ENCODE peak calls at places on chromosome 4, in four cellular contexts. H is GM23248, K is fibroblast of lung, V is HepG2. M is an unnamed sample.

GRCh38 chr4:141540643-141541042 is 95.7 kb upstream of the IL15 start:
- DNase-seq in H (peak; percentile 50), K (peak; percentile 66), V (no peak), M (no peak)

GRCh38 chr4:95869961-95870500 is 30.1 kb downstream of the PDHA2 start:
- DNase-seq in H (no peak), K (no peak), V (no peak), M (no peak)

GRCh38 chr4:74671074-74671698 is 123.1 kb downstream of the BTC start:
- DNase-seq in H (peak; percentile 86), K (peak; percentile 55), V (peak; percentile 69), M (peak; percentile 75)

GRCh38 chr4:113838421-113838820 is 76.9 kb upstream of the CAMK2D start:
- DNase-seq in H (no peak), K (no peak), V (no peak), M (no peak)

GRCh38 chr4:87839309-87839946 is 6.7 kb downstream of the MEPE start:
- DNase-seq in H (peak; percentile 71), K (peak; percentile 37), V (no peak), M (no peak)

GRCh38 chr4:169957785-169958184 is 68.4 kb downstream of the MFAP3L start:
- DNase-seq in H (peak; percentile 20), K (no peak), V (no peak), M (no peak)

GRCh38 chr4:37891221-37892159 is 606 bp downstream of the TBC1D1 start:
- DNase-seq in H (peak; percentile 25), K (peak; percentile 15), V (no peak), M (peak; percentile 45)

GRCh38 chr4:147547314-147548056 is 66.6 kb downstream of the EDNRA start:
- DNase-seq in H (peak; percentile 68), K (peak; percentile 85), V (peak; percentile 29), M (no peak)

GRCh38 chr4:71389149-71389840 is 50.5 kb downstream of the SLC4A4 start:
- DNase-seq in H (peak; percentile 28), K (peak; percentile 53), V (no peak), M (no peak)

GRCh38 chr4:168631241-168632151 is 134.6 kb downstream of the PALLD start:
- DNase-seq in H (peak; percentile 79), K (peak; percentile 82), V (no peak), M (peak; percentile 70)

GRCh38 chr4:156901871-156902270 is 69.7 kb downstream of the PDGFC start:
- DNase-seq in H (peak; percentile 65), K (no peak), V (no peak), M (no peak)

GRCh38 chr4:164977243-164978164 is at the start of gene TRIM61:
- DNase-seq in H (no peak), K (peak; percentile 27), V (no peak), M (peak; percentile 33)

GRCh38 chr4:157043131-157043530 is 32.8 kb upstream of the GLRB start:
- DNase-seq in H (peak; percentile 38), K (peak; percentile 60), V (peak; percentile 2), M (no peak)

GRCh38 chr4:135508006-135508714 is 1306.6 kb upstream of the PABPC4L start:
- DNase-seq in H (peak; percentile 2), K (peak; percentile 93), V (no peak), M (no peak)

GRCh38 chr4:82790060-82790660 is 8.4 kb downstream of the SCD5 start:
- DNase-seq in H (no peak), K (no peak), V (no peak), M (no peak)

GRCh38 chr4:91830681-91831395 is 472.9 kb upstream of the GRID2 start:
- DNase-seq in H (no peak), K (peak; percentile 13), V (no peak), M (no peak)

GRCh38 chr4:158025131-158025530 is 147.7 kb downstream of the GASK1B start:
- DNase-seq in H (peak; percentile 53), K (no peak), V (no peak), M (no peak)

GRCh38 chr4:113446019-113446418 is 315.5 kb downstream of the CAMK2D start:
- DNase-seq in H (peak; percentile 95), K (peak; percentile 97), V (peak; percentile 24), M (no peak)

GRCh38 chr4:109436504-109436903 is 2.9 kb downstream of the SEC24B start:
- DNase-seq in H (no peak), K (no peak), V (no peak), M (no peak)

GRCh38 chr4:25031077-25031606 is 396 bp upstream of the LGI2 start:
- DNase-seq in H (peak; percentile 46), K (peak; percentile 41), V (no peak), M (no peak)

GRCh38 chr4:147924604-147925412 is 192.9 kb downstream of the ARHGAP10 start:
- DNase-seq in H (peak; percentile 30), K (peak; percentile 24), V (peak; percentile 5), M (peak; percentile 42)

GRCh38 chr4:174365018-174365587 is 81.4 kb downstream of the CEP44 start:
- DNase-seq in H (peak; percentile 64), K (peak; percentile 20), V (peak; percentile 30), M (no peak)

GRCh38 chr4:126264839-126265238 is 950.1 kb downstream of the FAT4 start:
- DNase-seq in H (peak; percentile 81), K (peak; percentile 78), V (no peak), M (no peak)

GRCh38 chr4:102438873-102439614 is 62.1 kb upstream of the NFKB1 start:
- DNase-seq in H (peak; percentile 92), K (peak; percentile 79), V (peak; percentile 33), M (peak; percentile 27)

GRCh38 chr4:173252024-173252935 is 81.9 kb downstream of the HMGB2 start:
- DNase-seq in H (peak; percentile 93), K (peak; percentile 100), V (peak; percentile 22), M (peak; percentile 34)

GRCh38 chr4:129095811-129096454 is at the start of gene C4orf33:
- DNase-seq in H (peak; percentile 93), K (peak; percentile 69), V (peak; percentile 65), M (peak; percentile 84)

GRCh38 chr4:153798436-153798835 is 9.6 kb upstream of the SFRP2 start:
- DNase-seq in H (no peak), K (no peak), V (no peak), M (no peak)

GRCh38 chr4:54217642-54218486 is 11.2 kb upstream of the PDGFRA start:
- DNase-seq in H (peak; percentile 90), K (peak; percentile 70), V (peak; percentile 52), M (peak; percentile 79)

GRCh38 chr4:153347117-153347516 is 2.6 kb downstream of the MND1 start:
- DNase-seq in H (no peak), K (no peak), V (no peak), M (no peak)

GRCh38 chr4:163335384-163335783 is 3.0 kb upstream of the NPY1R start:
- DNase-seq in H (no peak), K (no peak), V (no peak), M (no peak)

DNA sequence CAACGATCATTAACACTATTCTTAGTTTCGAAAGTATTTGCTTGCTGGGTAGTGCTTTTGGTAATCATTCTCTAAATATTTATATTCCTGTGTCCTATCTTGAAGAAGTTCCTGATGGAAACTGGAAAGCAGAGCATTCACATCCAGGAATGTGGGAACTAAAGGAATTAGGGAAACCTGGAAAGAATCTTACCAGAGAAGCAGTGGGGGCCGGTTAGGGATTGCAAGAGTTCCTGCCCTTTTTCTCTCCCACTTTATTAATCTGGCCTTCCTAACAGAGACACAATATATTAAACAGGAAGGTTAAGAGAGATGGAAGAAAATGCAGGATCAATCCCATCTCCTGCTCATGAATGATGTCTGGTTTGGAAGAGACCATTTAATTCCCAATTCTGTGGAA is 52.1 kb downstream of the C4orf51 start:
- DNase-seq in H (no peak), K (no peak), V (no peak), M (no peak)
- H3K9ac ChIP-seq in H (peak overlapping the region; percentile 95), K (no peak overlapping the region), V (no peak overlapping the region), M (peak overlapping the region; percentile 8)

DNA sequence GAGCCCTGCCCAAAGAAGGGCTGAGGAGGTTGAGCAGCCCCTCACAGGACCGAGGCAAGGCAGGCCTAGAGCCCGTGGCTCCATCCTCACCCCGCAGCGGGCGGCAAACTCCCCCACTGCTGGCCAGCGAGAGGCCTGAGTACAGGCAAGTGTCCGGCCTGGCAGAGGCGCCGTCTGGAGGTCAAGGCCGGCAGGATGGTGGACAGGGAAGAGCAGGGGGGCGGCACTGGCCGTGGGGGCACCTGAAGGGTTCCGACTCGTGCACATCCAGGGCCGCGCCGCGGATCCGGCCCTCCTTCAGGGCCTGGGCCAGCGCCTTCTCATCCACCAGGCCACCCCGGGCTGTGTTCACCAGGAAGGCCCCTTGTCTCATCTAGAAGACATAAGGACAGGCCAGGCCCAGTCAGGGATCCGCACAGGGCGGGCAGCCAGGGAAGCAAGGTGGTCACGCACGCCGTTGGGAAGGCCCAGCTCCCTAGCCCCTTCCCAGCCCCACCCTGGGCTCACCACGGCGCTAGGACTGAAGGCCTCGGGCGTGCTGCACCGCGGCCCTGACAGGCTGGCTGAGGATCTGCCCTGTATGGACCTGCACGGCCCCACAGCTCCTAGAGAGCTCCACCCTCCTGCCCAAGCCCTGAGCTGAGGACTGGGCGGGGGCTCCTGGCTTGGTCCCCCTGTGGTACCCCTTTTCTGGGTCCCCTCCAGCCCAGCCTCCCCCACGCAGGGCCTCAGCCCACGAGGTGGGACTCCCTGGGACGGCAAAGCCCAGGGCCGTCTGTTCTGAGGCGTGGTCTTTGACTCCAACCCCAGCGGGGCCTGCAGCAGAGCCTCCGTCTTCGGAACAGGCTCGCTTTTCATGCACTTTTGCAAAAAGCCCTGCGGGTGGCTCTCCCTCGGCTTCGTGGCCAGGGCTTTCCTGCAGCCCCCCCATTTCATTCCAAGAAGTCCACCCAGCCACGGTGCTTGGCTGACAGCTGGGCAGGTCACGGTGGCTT is 34.5 kb downstream of the CTBP1 start:
- DNase-seq in H (no peak), K (no peak), V (no peak), M (no peak)
- H3K4me1 ChIP-seq in H (peaks cover 5% of the 10 kb centered on the region), K (peaks cover 22% of the 10 kb centered on the region), V (no peaks in the 10 kb centered on the region), M (peaks cover 11% of the 10 kb centered on the region)

DNA sequence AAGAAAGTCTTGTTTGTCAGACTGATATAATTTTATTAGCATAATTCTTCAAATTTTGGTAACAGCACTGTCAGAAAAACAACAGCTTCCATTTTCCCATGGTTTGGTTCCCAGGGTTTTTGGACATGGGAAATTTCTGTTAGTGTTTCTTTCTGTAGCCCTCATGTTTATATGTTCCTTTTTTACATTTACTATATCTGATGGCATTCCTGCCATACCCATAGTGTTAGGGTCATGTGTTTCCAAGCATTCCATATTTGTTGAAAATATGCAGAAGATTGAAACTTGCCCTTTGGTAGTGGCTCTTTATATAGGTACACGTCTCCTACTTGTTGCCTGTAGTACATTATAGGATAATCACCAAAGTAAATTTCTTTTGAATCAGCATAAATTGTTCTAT is 65.8 kb downstream of the PDLIM5 start:
- DNase-seq in H (no peak), K (no peak), V (no peak), M (no peak)
- H3K9ac ChIP-seq in H (no peak overlapping the region), K (no peak overlapping the region), V (no peak overlapping the region), M (no peak overlapping the region)

GRCh38 chr4:112282860-112283667 is 2.6 kb downstream of the TIFA start:
- DNase-seq in H (no peak), K (no peak), V (peak; percentile 73), M (no peak)
- H3K4me1 ChIP-seq in H (peaks cover 6% of the 10 kb centered on the region), K (peaks cover 2% of the 10 kb centered on the region), V (peaks cover 64% of the 10 kb centered on the region), M (no peaks in the 10 kb centered on the region)

GRCh38 chr4:104494822-104495559 is at the start of gene CXXC4:
- DNase-seq in H (peak; percentile 52), K (peak; percentile 80), V (peak; percentile 10), M (peak; percentile 67)
- H3K9ac ChIP-seq in H (no peak within 1 kb of the TSS), K (no peak within 1 kb of the TSS), V (peak within 1 kb of the TSS; percentile 26), M (peak within 1 kb of the TSS; percentile 46)

GRCh38 chr4:7813674-7814073 is 126.0 kb downstream of the AFAP1 start:
- DNase-seq in H (peak; percentile 66), K (peak; percentile 97), V (peak; percentile 24), M (no peak)
- H3K4me1 ChIP-seq in H (peaks cover 47% of the 10 kb centered on the region), K (peaks cover 2% of the 10 kb centered on the region), V (peaks cover 37% of the 10 kb centered on the region), M (no peaks in the 10 kb centered on the region)

GRCh38 chr4:42871685-42872271 is 20.7 kb upstream of the GRXCR1 start:
- DNase-seq in H (no peak), K (no peak), V (no peak), M (no peak)
- H3K9ac ChIP-seq in H (no peak overlapping the region), K (no peak overlapping the region), V (no peak overlapping the region), M (no peak overlapping the region)

GRCh38 chr4:2792396-2792710 is 532 bp upstream of the SH3BP2 start:
- DNase-seq in H (no peak), K (no peak), V (no peak), M (no peak)
- H3K4me1 ChIP-seq in H (peaks cover 30% of the 10 kb centered on the region), K (peaks cover 21% of the 10 kb centered on the region), V (peaks cover 93% of the 10 kb centered on the region), M (peaks cover 27% of the 10 kb centered on the region)